ENCODE peak calls at places on chromosomes 1 and 21, in seven cellular contexts. G is K562, I is SK-N-SH, Q is GM12878, O is HCT116, Y is H1, U is HepG2. H is an unnamed sample.

GRCh38 chr1:235078927-235079381 is 49.7 kb downstream of the TOMM20 start:
- DNase-seq in G (no peak), I (no peak), Q (no peak), O (peak; percentile 33), Y (no peak), U (no peak), H (no peak)

GRCh38 chr1:206753141-206753540 is 17.4 kb upstream of the IL19 start:
- DNase-seq in G (no peak), I (no peak), Q (no peak), O (no peak), Y (no peak), U (no peak), H (no peak)

GRCh38 chr1:113871597-113872113 is at the start of gene PTPN22:
- DNase-seq in G (peak; percentile 65), I (no peak), Q (peak; percentile 90), O (no peak), Y (no peak), U (no peak), H (no peak)

GRCh38 chr1:174968750-174969244 is 30.9 kb upstream of the CACYBP start:
- DNase-seq in G (peak; percentile 57), I (no peak), Q (peak; percentile 79), O (no peak), Y (no peak), U (no peak), H (peak; percentile 85)

GRCh38 chr21:43194303-43195130 is 25.7 kb downstream of the CRYAA start:
- DNase-seq in G (no peak), I (no peak), Q (no peak), O (no peak), Y (no peak), U (peak; percentile 57), H (no peak)

GRCh38 chr1:94014635-94015488 is 105.6 kb upstream of the GCLM start:
- DNase-seq in G (peak; percentile 33), I (no peak), Q (no peak), O (no peak), Y (no peak), U (no peak), H (no peak)

GRCh38 chr21:19048088-19048672 is 644.6 kb upstream of the TMPRSS15 start:
- DNase-seq in G (no peak), I (no peak), Q (no peak), O (no peak), Y (no peak), U (no peak), H (no peak)

GRCh38 chr1:203268901-203269653 is 36.2 kb upstream of the BTG2 start:
- DNase-seq in G (peak; percentile 88), I (peak; percentile 78), Q (no peak), O (peak; percentile 64), Y (no peak), U (peak; percentile 67), H (peak; percentile 68)

GRCh38 chr1:58982259-58982998 is 198.6 kb upstream of the JUN start:
- DNase-seq in G (no peak), I (peak; percentile 12), Q (no peak), O (no peak), Y (no peak), U (peak; percentile 77), H (peak; percentile 20)

GRCh38 chr21:24840287-24840686 is 767.0 kb downstream of the MRPL39 start:
- DNase-seq in G (peak; percentile 23), I (no peak), Q (no peak), O (no peak), Y (peak; percentile 21), U (no peak), H (no peak)

GRCh38 chr1:113166473-113166872 is 93.5 kb downstream of the LRIG2 start:
- DNase-seq in G (no peak), I (no peak), Q (no peak), O (no peak), Y (no peak), U (no peak), H (no peak)

GRCh38 chr1:38266197-38266520 is 219.6 kb upstream of the POU3F1 start:
- DNase-seq in G (no peak), I (no peak), Q (no peak), O (no peak), Y (no peak), U (peak; percentile 61), H (no peak)

GRCh38 chr1:1956586-1957532 is 37.8 kb upstream of the TMEM52 start:
- DNase-seq in G (no peak), I (no peak), Q (no peak), O (no peak), Y (no peak), U (no peak), H (no peak)
- H3K27me3 ChIP-seq in G (peaks cover 46% of the 10 kb centered on the region), I (no peaks in the 10 kb centered on the region), Q (no peaks in the 10 kb centered on the region), O (no peaks in the 10 kb centered on the region), Y (no peaks in the 10 kb centered on the region), U (no peaks in the 10 kb centered on the region), H (peaks cover 3% of the 10 kb centered on the region)

GRCh38 chr1:55702064-55702463 is 486.9 kb upstream of the USP24 start:
- DNase-seq in G (peak; percentile 9), I (peak; percentile 25), Q (no peak), O (peak; percentile 19), Y (no peak), U (peak; percentile 24), H (peak; percentile 63)
- TF ChIP-seq MAX in G (no peak), I (no peak), Q (no peak), O (no peak), Y (no peak), U (no peak), H (no peak)

GRCh38 chr1:245258271-245258920 is 103.6 kb downstream of the KIF26B start:
- DNase-seq in G (no peak), I (no peak), Q (no peak), O (no peak), Y (no peak), U (peak; percentile 86), H (no peak)
- H3K27me3 ChIP-seq in G (peaks cover 44% of the 10 kb centered on the region), I (no peaks in the 10 kb centered on the region), Q (no peaks in the 10 kb centered on the region), O (peaks cover 7% of the 10 kb centered on the region), Y (no peaks in the 10 kb centered on the region), U (no peaks in the 10 kb centered on the region), H (no peaks in the 10 kb centered on the region)

GRCh38 chr21:41328660-41329300 is 12.2 kb downstream of the FAM3B start:
- DNase-seq in G (no peak), I (no peak), Q (no peak), O (no peak), Y (no peak), U (no peak), H (no peak)
- TF ChIP-seq MAX in G (no peak), I (no peak), Q (no peak), O (no peak), Y (no peak), U (no peak), H (no peak)

DNA sequence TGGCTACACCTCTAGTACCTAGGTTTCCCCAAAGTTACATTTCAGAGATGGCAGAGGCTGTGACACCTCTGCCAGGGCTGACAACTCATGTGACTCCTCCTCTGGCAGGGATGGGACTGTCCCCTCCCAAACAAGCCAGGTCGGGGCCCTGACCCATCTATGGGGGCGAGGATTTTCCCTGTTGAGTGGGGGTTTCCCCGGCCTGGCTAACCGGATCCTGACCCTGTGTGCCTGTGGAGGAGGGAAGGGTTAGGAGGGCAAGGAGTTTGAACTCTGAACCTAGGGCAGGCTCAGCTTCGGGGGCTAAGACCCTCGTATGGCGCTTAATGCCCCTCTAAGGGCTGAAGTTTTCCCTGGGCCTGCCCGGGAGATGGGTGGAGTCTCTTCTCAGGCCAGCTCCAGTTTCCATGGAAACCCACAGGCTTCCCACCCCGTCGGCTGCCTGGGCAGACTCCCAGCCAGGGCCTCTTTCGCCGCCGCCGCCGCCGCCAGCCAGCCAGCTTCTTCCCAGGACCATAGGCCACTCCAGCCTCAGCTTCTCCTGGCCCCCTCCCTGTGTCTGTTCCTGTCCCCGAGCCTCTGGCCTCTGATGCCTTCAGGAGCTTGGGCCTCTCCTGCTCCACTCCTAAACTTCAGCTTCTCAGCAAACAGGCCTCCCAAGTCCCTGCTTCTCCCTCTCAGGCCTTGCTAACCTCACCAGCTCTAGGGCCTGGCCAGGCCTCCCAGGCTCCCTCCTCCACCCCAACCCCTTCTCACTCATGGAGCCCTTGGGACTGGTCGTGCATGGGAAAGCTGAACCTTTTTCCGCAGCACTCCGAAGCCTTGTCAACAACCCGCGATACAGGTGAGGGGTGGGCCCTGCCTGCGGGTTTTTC is at the start of gene BTBD19:
- DNase-seq in G (peak; percentile 89), I (peak; percentile 93), Q (no peak), O (no peak), Y (no peak), U (peak; percentile 84), H (peak; percentile 88)
- H3K27me3 ChIP-seq in G (no peaks in the 10 kb centered on the region), I (no peaks in the 10 kb centered on the region), Q (no peaks in the 10 kb centered on the region), O (no peaks in the 10 kb centered on the region), Y (no peaks in the 10 kb centered on the region), U (no peaks in the 10 kb centered on the region), H (no peaks in the 10 kb centered on the region)

DNA sequence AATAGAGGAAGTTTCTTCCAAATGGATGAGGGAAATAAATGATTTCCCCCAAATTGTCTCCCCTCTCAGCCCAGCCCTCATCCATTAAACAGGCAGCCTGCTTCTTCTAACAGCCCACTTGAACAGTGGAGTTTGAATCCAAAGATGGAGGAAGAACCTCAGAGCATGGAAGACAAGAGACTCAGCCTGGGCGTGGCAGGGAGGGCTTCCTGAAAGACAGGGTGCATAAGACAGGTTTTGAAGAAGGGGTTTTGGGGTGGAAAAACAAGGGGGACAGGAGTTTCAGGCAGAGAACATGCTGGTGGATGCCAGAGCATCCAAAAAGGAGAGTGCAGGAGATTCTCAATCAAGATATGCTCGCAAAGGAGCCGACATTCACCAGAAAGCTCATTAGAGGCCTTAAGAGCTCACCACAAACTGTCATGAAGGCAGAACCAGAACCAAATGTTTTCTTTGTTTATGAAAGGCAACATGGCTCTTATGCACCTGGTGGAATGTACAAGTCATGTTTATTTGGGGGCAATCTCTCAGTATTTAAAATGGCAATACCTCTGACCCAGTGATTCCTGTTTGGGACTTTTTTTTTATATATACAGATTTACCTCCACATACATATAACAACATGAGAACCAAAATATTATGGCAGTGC is 26.5 kb upstream of the TSPEAR start:
- DNase-seq in G (no peak), I (no peak), Q (no peak), O (no peak), Y (no peak), U (no peak), H (no peak)
- TF ChIP-seq MAX in G (no peak), I (no peak), Q (no peak), O (no peak), Y (no peak), U (no peak), H (no peak)

H was measured in endothelial cell of umbilical vein.